ENCODE peak calls at places on chromosomes 11 and 22, in four cellular contexts. One of them, this sample, is unnamed. For H3K4me1, the result is how much of the 10 kb centered on the place peaks cover.

GRCh38 chr11:10490398-10491232 is 35.6 kb downstream of the AMPD3 start:
- DNase-seq in IMR-90: peak
- DNase-seq in HCT116: peak
- DNase-seq in Peyer's patch: peak
- DNase-seq in this sample: peak

GRCh38 chr11:31870609-31871309 is 59.6 kb upstream of the PAX6 start:
- DNase-seq in IMR-90: peak
- DNase-seq in HCT116: peak
- DNase-seq in Peyer's patch: no peak
- DNase-seq in this sample: peak

GRCh38 chr22:39240841-39241631 is 3.7 kb downstream of the PDGFB start:
- DNase-seq in IMR-90: no peak
- DNase-seq in HCT116: peak
- DNase-seq in Peyer's patch: peak
- DNase-seq in this sample: peak

GRCh38 chr11:10375280-10376048 is 70.6 kb downstream of the ADM start:
- DNase-seq in IMR-90: peak
- DNase-seq in HCT116: no peak
- DNase-seq in Peyer's patch: no peak
- DNase-seq in this sample: no peak

GRCh38 chr22:50564289-50564688 is 1.6 kb upstream of the SYCE3 start:
- DNase-seq in IMR-90: no peak
- DNase-seq in HCT116: no peak
- DNase-seq in Peyer's patch: no peak
- DNase-seq in this sample: peak

GRCh38 chr11:104005234-104005855 is 31.1 kb upstream of the DDI1 start:
- DNase-seq in IMR-90: peak
- DNase-seq in HCT116: no peak
- DNase-seq in Peyer's patch: no peak
- DNase-seq in this sample: no peak

GRCh38 chr11:30282289-30282631 is 40.6 kb upstream of the ARL14EP start:
- DNase-seq in IMR-90: no peak
- DNase-seq in HCT116: no peak
- DNase-seq in Peyer's patch: peak
- DNase-seq in this sample: peak

GRCh38 chr11:6433998-6434650 is 6.7 kb downstream of the HPX start:
- DNase-seq in IMR-90: no peak
- DNase-seq in HCT116: no peak
- DNase-seq in Peyer's patch: no peak
- DNase-seq in this sample: no peak

GRCh38 chr11:130449996-130450419 is 1.6 kb downstream of the ADAMTS15 start:
- DNase-seq in IMR-90: peak
- DNase-seq in HCT116: no peak
- DNase-seq in Peyer's patch: no peak
- DNase-seq in this sample: peak

DNA sequence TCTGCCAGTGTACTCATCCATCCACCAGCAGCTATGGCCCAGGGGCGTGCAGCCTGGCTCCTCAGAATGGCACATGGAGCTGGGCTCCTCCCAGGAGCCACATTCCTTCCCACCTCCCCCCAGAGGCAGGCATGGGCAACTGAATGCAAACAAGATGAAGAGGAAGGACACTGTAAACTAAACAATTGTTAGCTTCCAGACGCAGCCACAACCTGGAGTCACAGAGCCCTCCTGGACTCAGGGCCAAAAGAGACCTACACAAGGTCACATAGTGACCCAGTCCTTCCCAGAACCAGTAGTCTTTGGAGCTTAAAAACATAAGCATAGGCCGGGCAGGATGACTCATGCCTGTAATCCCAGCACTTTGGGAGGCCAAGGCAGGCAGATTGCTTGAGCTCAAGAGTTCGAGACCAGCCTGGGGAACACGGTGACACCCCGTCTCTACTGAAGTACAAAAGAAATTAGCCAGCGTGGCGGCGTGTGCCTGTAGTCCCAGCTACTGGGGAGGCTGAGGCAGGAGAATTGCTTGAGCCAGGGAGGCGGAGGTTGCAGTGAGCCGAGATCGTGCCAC is 30.7 kb upstream of the CLDN5 start:
- DNase-seq in IMR-90: peak
- DNase-seq in HCT116: peak
- DNase-seq in Peyer's patch: no peak
- DNase-seq in this sample: no peak
- TF ChIP-seq CTCF in IMR-90: peak
- TF ChIP-seq CTCF in HCT116: peak
- TF ChIP-seq CTCF in Peyer's patch: no peak
- TF ChIP-seq CTCF in this sample: no peak

GRCh38 chr11:122709042-122709760 is 53.7 kb downstream of the UBASH3B start:
- DNase-seq in IMR-90: peak
- DNase-seq in HCT116: peak
- DNase-seq in Peyer's patch: no peak
- DNase-seq in this sample: no peak
- H3K4me1 ChIP-seq in IMR-90: under half
- H3K4me1 ChIP-seq in HCT116: under half
- H3K4me1 ChIP-seq in Peyer's patch: under half
- H3K4me1 ChIP-seq in this sample: under half

GRCh38 chr11:81422402-81422801 is 1311.3 kb downstream of the FAM181B start:
- DNase-seq in IMR-90: no peak
- DNase-seq in HCT116: no peak
- DNase-seq in Peyer's patch: no peak
- DNase-seq in this sample: no peak

GRCh38 chr11:81420668-81421550 is 1312.8 kb downstream of the FAM181B start:
- DNase-seq in IMR-90: no peak
- DNase-seq in HCT116: no peak
- DNase-seq in Peyer's patch: no peak
- DNase-seq in this sample: no peak
- TF ChIP-seq CTCF in IMR-90: no peak
- TF ChIP-seq CTCF in HCT116: no peak
- TF ChIP-seq CTCF in Peyer's patch: no peak
- TF ChIP-seq CTCF in this sample: no peak

DNA sequence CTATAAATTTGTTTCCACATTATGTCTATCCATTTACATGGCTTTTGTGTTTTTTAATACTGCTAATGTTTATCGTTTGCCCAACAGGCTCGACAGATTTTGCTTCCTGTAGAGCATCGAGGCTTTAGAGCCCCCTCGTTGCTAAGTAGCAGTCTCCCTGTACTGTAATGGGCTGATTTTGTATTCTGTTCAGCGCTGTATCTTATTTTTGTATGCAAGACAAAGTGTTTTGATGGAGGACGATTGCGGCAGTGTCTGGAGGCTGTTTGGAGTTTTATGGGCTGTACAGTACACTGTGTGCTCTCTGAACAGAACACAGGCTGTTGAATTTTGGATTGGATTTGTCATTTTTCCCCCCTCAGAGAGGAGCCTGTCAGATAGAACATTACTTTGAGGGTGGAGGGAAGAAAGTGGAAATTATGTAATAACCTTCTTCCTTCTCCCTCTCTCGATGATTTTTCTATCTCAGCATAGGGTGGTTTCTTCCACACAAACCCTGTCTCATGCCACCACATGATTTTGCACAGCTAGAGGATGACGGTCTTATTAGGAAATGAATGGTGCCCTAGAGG is 104.4 kb downstream of the ZBTB16 start:
- DNase-seq in IMR-90: no peak
- DNase-seq in HCT116: no peak
- DNase-seq in Peyer's patch: no peak
- DNase-seq in this sample: peak
- H3K4me1 ChIP-seq in IMR-90: under half
- H3K4me1 ChIP-seq in HCT116: under half
- H3K4me1 ChIP-seq in Peyer's patch: half or more
- H3K4me1 ChIP-seq in this sample: half or more

GRCh38 chr11:46386674-46387073 is 4.9 kb downstream of the CHRM4 start:
- DNase-seq in IMR-90: peak
- DNase-seq in HCT116: no peak
- DNase-seq in Peyer's patch: no peak
- DNase-seq in this sample: no peak

GRCh38 chr11:46388619-46389449 is 2.7 kb downstream of the CHRM4 start:
- DNase-seq in IMR-90: no peak
- DNase-seq in HCT116: no peak
- DNase-seq in Peyer's patch: no peak
- DNase-seq in this sample: no peak

GRCh38 chr11:46387456-46387855 is 4.1 kb downstream of the CHRM4 start:
- DNase-seq in IMR-90: no peak
- DNase-seq in HCT116: no peak
- DNase-seq in Peyer's patch: no peak
- DNase-seq in this sample: no peak

GRCh38 chr11:46389450-46390330 is 1.9 kb downstream of the CHRM4 start:
- DNase-seq in IMR-90: peak
- DNase-seq in HCT116: peak
- DNase-seq in Peyer's patch: no peak
- DNase-seq in this sample: peak

DNA sequence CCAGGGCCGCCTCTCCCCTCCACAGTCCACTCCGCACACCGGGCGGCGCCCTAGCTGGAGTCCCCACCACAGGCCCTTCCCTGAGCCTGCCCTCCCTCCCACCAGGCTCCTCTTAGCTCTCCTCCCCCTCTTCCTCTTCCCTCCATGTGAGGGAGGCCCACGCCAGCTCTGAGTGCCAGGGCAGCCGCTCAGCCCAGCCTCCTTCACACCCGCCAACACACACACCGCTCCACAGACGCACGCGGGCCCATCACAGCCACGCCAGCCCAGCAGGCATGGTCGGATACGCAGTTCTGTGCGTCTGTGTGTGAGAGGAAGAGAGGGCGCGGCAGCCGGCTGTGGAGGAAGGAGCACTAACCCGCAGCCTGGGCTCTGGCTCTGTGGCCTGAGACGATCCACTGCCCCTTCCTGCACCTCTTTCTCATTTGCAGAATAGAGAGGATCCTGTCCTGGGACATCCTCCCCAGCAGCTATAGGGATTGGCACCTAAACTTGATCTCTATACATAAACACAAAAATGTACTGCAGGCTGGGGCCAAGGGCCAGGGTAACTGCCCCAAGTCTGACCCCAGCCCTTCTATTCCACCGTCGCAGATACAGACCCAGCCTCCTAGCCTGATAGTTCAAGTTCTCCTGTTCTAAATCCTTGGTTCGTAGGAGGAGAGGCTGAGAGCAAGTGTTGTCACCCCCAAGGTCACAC is 3.5 kb downstream of the CHRM4 start:
- DNase-seq in IMR-90: no peak
- DNase-seq in HCT116: no peak
- DNase-seq in Peyer's patch: no peak
- DNase-seq in this sample: no peak
- TF ChIP-seq CTCF in IMR-90: no peak
- TF ChIP-seq CTCF in HCT116: no peak
- TF ChIP-seq CTCF in Peyer's patch: no peak
- TF ChIP-seq CTCF in this sample: no peak

GRCh38 chr22:48088926-48089536 is 1326.6 kb downstream of the TBC1D22A start:
- DNase-seq in IMR-90: no peak
- DNase-seq in HCT116: no peak
- DNase-seq in Peyer's patch: no peak
- DNase-seq in this sample: no peak

GRCh38 chr22:48090332-48090672 is 1327.9 kb downstream of the TBC1D22A start:
- DNase-seq in IMR-90: no peak
- DNase-seq in HCT116: no peak
- DNase-seq in Peyer's patch: no peak
- DNase-seq in this sample: no peak

GRCh38 chr22:48091060-48091650 is 1328.7 kb downstream of the TBC1D22A start:
- DNase-seq in IMR-90: no peak
- DNase-seq in HCT116: no peak
- DNase-seq in Peyer's patch: no peak
- DNase-seq in this sample: no peak

GRCh38 chr22:48088226-48088625 is 1325.8 kb downstream of the TBC1D22A start:
- DNase-seq in IMR-90: no peak
- DNase-seq in HCT116: no peak
- DNase-seq in Peyer's patch: no peak
- DNase-seq in this sample: no peak

DNA sequence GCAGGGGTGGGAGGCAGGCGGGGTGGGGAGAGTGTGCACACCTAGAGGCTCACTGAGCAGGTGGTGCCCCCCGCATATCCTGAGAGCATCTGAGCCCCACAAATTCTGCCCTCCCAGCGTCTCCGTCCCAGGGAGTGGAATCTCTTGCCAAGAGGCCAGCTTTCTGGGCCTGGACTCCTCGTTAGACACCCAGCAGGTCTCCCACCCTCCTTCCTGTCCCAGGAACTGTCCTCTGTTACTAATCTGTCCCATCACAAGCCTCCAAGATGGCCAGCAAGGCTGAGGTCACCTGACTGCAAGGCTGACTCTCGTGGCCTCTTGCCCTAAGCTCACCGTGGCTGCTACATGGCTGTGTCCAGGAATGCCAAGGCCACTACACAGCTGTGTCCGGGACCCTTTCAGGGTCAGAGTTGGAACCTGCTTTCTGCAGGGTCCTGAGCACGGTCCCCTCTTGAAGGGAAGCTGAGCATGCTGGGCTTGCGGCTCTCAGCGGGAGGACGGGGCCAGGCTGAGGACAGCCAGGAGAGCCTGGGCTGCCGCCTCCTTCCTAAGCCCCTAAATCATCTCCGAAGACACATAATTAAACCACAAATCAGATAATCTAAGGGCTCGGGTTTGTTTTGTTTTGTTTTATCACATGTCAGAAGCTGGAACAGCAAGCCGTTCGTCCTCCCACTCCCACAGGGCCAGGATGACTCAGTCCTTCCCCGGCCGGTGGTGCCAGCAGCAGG is 1327.3 kb downstream of the TBC1D22A start:
- DNase-seq in IMR-90: no peak
- DNase-seq in HCT116: no peak
- DNase-seq in Peyer's patch: no peak
- DNase-seq in this sample: no peak
- H3K4me1 ChIP-seq in IMR-90: under half
- H3K4me1 ChIP-seq in HCT116: under half
- H3K4me1 ChIP-seq in Peyer's patch: under half
- H3K4me1 ChIP-seq in this sample: under half

GRCh38 chr11:8059030-8059429 is 22.0 kb upstream of the TUB start:
- DNase-seq in IMR-90: no peak
- DNase-seq in HCT116: no peak
- DNase-seq in Peyer's patch: no peak
- DNase-seq in this sample: no peak

GRCh38 chr11:8058216-8058615 is 22.8 kb upstream of the TUB start:
- DNase-seq in IMR-90: no peak
- DNase-seq in HCT116: no peak
- DNase-seq in Peyer's patch: no peak
- DNase-seq in this sample: no peak

GRCh38 chr11:8055836-8056526 is 25.0 kb upstream of the TUB start:
- DNase-seq in IMR-90: no peak
- DNase-seq in HCT116: no peak
- DNase-seq in Peyer's patch: no peak
- DNase-seq in this sample: no peak

GRCh38 chr11:8056810-8057463 is 24.1 kb upstream of the TUB start:
- DNase-seq in IMR-90: peak
- DNase-seq in HCT116: no peak
- DNase-seq in Peyer's patch: no peak
- DNase-seq in this sample: peak

GRCh38 chr11:8055111-8055835 is 25.7 kb upstream of the TUB start:
- DNase-seq in IMR-90: no peak
- DNase-seq in HCT116: no peak
- DNase-seq in Peyer's patch: no peak
- DNase-seq in this sample: no peak
- TF ChIP-seq CTCF in IMR-90: peak
- TF ChIP-seq CTCF in HCT116: peak
- TF ChIP-seq CTCF in Peyer's patch: no peak
- TF ChIP-seq CTCF in this sample: no peak